ENCODE peak calls at places on chromosomes 6 and 20, in seven cellular contexts. K is choroid plexus epithelial cell, P is RWPE2, Q is left lung, C is kidney epithelial cell, M is Panc1, H is Peyer's patch. W is an unnamed sample.

GRCh38 chr6:14645221-14645620 is 527.6 kb downstream of the CD83 start:
- DNase-seq in K (no peak), P (no peak), Q (no peak), C (no peak), M (no peak), H (no peak), W (no peak)

GRCh38 chr6:14673201-14673600 is 555.6 kb downstream of the CD83 start:
- DNase-seq in K (peak), P (no peak), Q (no peak), C (no peak), M (no peak), H (no peak), W (no peak)

GRCh38 chr6:31558631-31559500 is 11.5 kb downstream of the NFKBIL1 start:
- DNase-seq in K (no peak), P (no peak), Q (peak), C (no peak), M (no peak), H (no peak), W (no peak)

GRCh38 chr6:13447949-13448724 is 39.3 kb downstream of the GFOD1 start:
- DNase-seq in K (no peak), P (no peak), Q (no peak), C (no peak), M (no peak), H (no peak), W (no peak)

GRCh38 chr6:140433072-140433471 is 1058.6 kb upstream of the CITED2 start:
- DNase-seq in K (no peak), P (no peak), Q (no peak), C (no peak), M (no peak), H (no peak), W (no peak)

GRCh38 chr6:47481806-47482205 is 4.2 kb downstream of the CD2AP start:
- DNase-seq in K (no peak), P (no peak), Q (no peak), C (no peak), M (no peak), H (no peak), W (no peak)

GRCh38 chr6:108699290-108700041 is 138.7 kb downstream of the FOXO3 start:
- DNase-seq in K (peak), P (no peak), Q (no peak), C (no peak), M (no peak), H (no peak), W (no peak)

GRCh38 chr6:105484238-105485161 is 81.6 kb upstream of the PREP start:
- DNase-seq in K (peak), P (no peak), Q (no peak), C (no peak), M (peak), H (no peak), W (no peak)

GRCh38 chr6:10951675-10952282 is 64.9 kb downstream of the SYCP2L start:
- DNase-seq in K (peak), P (no peak), Q (no peak), C (no peak), M (peak), H (no peak), W (peak)

GRCh38 chr6:22057962-22058361 is 238.9 kb downstream of the PRL start:
- DNase-seq in K (no peak), P (no peak), Q (no peak), C (no peak), M (no peak), H (no peak), W (no peak)

GRCh38 chr6:161273752-161274487 is at the start of gene AGPAT4:
- DNase-seq in K (peak), P (peak), Q (no peak), C (peak), M (peak), H (peak), W (peak)

GRCh38 chr6:15317934-15318902 is 72.3 kb downstream of the JARID2 start:
- DNase-seq in K (peak), P (no peak), Q (no peak), C (no peak), M (no peak), H (no peak), W (no peak)

DNA sequence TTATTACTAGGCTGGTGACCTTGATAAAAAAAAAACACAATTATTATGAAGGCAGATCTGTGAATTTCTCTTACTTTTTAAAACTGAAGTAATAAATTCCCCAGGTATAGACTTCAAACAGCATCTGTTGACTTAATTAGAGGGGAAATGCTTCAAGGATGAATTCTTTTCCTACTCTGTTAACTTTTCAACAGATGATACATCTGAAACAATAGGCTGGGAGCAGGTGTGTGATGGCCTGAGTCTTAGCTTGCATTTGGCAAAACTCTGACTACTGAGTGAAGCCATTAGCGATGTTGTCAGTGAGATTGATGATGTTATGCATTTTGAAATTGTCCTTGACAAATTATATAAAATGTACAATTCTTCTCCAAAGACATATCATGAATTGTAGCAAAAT is 39.7 kb upstream of the OGFRL1 start:
- DNase-seq in K (no peak), P (no peak), Q (no peak), C (no peak), M (no peak), H (no peak), W (no peak)
- H3K4me3 ChIP-seq in K (no peak), P (no peak), Q (no peak), C (no peak), M (no peak), H (no peak), W (no peak)

GRCh38 chr20:8454137-8454712 is 322.2 kb downstream of the PLCB1 start:
- DNase-seq in K (peak), P (no peak), Q (no peak), C (peak), M (no peak), H (no peak), W (peak)
- TF ChIP-seq CTCF in K (peak), P (peak), Q (no peak), C (peak), M (peak), H (peak), W (peak)

DNA sequence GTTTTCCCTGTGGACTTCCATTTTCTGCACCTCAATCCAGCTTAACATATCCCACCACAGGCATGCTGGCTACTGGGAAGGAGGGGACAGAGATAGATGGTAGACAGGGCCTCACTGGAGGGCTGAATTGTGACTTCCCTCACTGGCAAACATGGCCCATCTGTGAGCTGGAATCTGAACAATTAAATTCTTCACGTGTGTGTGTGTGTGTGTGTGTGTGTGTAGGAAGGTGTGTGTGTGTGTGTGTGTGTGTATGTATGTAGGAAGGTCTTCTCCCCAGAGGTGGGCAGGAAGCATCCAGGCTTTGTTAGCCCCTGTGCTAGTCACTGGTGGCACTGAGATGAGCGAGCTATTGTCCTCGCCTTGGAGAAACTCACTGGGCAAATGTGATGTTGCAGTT is 5.4 kb upstream of the TOX2 start:
- DNase-seq in K (no peak), P (no peak), Q (no peak), C (no peak), M (no peak), H (no peak), W (no peak)
- H3K4me3 ChIP-seq in K (no peak), P (no peak), Q (no peak), C (no peak), M (no peak), H (no peak), W (no peak)

GRCh38 chr6:125759184-125759902 is 9.9 kb downstream of the HEY2 start:
- DNase-seq in K (no peak), P (no peak), Q (peak), C (no peak), M (no peak), H (no peak), W (no peak)
- TF ChIP-seq CTCF in K (peak), P (peak), Q (no peak), C (peak), M (peak), H (no peak), W (peak)

DNA sequence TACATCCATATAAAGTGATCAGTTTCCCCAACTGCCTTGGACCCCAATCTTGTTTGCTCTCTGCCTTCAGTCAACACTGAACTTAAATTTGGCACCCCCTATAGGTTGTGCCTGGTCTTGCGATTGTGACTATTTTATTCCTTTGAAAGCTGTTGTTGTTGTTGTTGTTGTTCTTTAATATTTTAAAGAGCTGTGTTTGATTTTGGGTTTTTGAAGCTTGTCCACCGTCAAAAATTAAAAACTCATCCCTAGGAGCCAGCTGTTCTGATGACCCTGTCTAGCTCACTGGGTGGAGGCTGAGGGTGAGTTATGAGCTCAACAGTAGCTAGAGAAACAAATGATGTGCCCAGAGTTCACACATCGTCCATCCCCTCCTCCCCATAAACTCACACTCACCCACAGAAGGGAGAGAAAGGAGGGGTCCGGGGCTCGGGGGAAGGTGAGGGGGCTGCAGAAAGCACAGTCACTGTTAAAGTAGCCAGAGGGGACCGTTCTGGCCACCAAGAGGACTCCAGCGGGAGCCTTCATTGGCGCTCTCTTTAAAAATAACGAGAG is 4.0 kb downstream of the SIM1 start:
- DNase-seq in K (no peak), P (no peak), Q (no peak), C (no peak), M (no peak), H (no peak), W (no peak)
- H3K4me3 ChIP-seq in K (no peak), P (no peak), Q (no peak), C (peak), M (peak), H (no peak), W (peak)